ENCODE peak calls at places on chromosomes 12 and 14, in six cellular contexts. X is fibroblast of pulmonary artery, W is neural progenitor cell, F is adrenal gland, Z is epithelial cell of esophagus, H is HFFc6. Y is an unnamed sample.

GRCh38 chr14:99138999-99139865 is 132.8 kb downstream of the BCL11B start:
- DNase-seq in Z (no peak), H (no peak), X (no peak), F (peak), W (no peak), Y (no peak)

GRCh38 chr12:118544569-118544968 is 168.2 kb downstream of the SUDS3 start:
- DNase-seq in Z (peak), H (peak), X (no peak), W (no peak), F (no peak), Y (no peak)

GRCh38 chr12:124231980-124232653 is 62.8 kb upstream of the RFLNA start:
- DNase-seq in W (no peak), H (no peak), F (no peak), X (no peak), Z (no peak), Y (no peak)

GRCh38 chr12:56521590-56522371 is at the start of gene RBMS2:
- DNase-seq in X (peak), F (peak), H (peak), Z (peak), W (peak), Y (peak)

GRCh38 chr14:28758253-28758915 is 8.2 kb upstream of the FOXG1 start:
- DNase-seq in X (no peak), W (peak), F (no peak), H (no peak), Z (no peak), Y (no peak)

GRCh38 chr12:68374315-68374982 is 42.3 kb upstream of the MDM1 start:
- DNase-seq in W (no peak), Z (peak), X (no peak), F (no peak), H (no peak), Y (no peak)

GRCh38 chr12:62471734-62472133 is 5.1 kb downstream of the MON2 start:
- DNase-seq in Z (no peak), W (no peak), F (no peak), X (no peak), H (no peak), Y (no peak)

GRCh38 chr12:46342562-46343033 is 30.0 kb downstream of the SLC38A2 start:
- DNase-seq in Z (peak), F (peak), H (peak), X (peak), W (peak), Y (peak)

GRCh38 chr14:54927551-54927950 is 24.9 kb upstream of the GCH1 start:
- DNase-seq in Z (no peak), X (no peak), W (no peak), H (no peak), F (no peak), Y (no peak)

GRCh38 chr14:75283884-75284563 is 5.4 kb downstream of the FOS start:
- DNase-seq in Z (peak), X (peak), W (no peak), H (peak), F (peak), Y (no peak)

GRCh38 chr12:131547560-131547959 is 163.3 kb upstream of the SFSWAP start:
- DNase-seq in F (no peak), W (peak), X (no peak), Z (no peak), H (no peak), Y (no peak)

GRCh38 chr14:58829594-58829993 is 191.8 kb downstream of the DACT1 start:
- DNase-seq in X (no peak), W (no peak), Z (peak), H (no peak), F (no peak), Y (no peak)

GRCh38 chr12:122096591-122097149 is 18.1 kb downstream of the MLXIP start:
- DNase-seq in W (no peak), H (no peak), F (peak), Z (peak), X (peak), Y (no peak)

GRCh38 chr14:66944872-66945271 is 244.4 kb upstream of the GARIN2 start:
- DNase-seq in Z (peak), H (peak), W (peak), X (peak), F (no peak), Y (no peak)

DNA sequence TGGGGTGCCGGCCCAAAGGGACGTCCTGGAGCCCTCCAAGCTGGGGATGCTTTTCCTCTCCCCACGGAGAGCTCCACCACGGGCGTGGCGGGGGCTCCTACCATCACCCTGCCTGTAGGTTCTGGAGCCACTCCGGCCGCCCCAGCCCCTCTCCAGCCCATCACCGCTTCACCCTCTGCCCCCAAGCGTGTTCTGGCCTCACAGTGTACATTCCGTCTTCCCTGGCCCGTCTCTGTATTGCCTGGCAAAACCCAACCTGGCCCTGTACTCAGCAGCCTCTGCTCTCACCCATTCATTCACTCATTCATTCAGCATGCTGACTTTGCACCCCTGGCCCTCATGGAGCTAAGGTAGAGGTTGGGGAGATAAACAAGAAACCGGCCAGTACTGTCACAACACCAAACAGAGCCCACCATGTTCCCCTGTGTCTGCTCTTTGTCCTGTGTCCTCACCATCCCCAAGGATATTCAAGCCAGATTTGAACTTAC is 20.3 kb downstream of the SLC25A29 start:
- DNase-seq in W (no peak), H (no peak), Z (no peak), F (no peak), X (no peak), Y (peak)
- TF ChIP-seq CTCF in W (no peak), H (peak), Z (no peak), F (no peak), X (no peak), Y (no peak)

GRCh38 chr12:65876898-65877721 is 52.8 kb downstream of the HMGA2 start:
- DNase-seq in X (peak), W (peak), Z (no peak), F (no peak), H (no peak), Y (peak)

GRCh38 chr12:65875635-65876034 is 51.4 kb downstream of the HMGA2 start:
- DNase-seq in X (peak), W (no peak), F (no peak), Z (no peak), H (peak), Y (no peak)

GRCh38 chr12:65879878-65880277 is 55.6 kb downstream of the HMGA2 start:
- DNase-seq in H (peak), W (no peak), Z (peak), F (no peak), X (peak), Y (no peak)

GRCh38 chr12:65877836-65878235 is 53.6 kb downstream of the HMGA2 start:
- DNase-seq in Z (no peak), W (no peak), X (no peak), H (no peak), F (no peak), Y (no peak)

DNA sequence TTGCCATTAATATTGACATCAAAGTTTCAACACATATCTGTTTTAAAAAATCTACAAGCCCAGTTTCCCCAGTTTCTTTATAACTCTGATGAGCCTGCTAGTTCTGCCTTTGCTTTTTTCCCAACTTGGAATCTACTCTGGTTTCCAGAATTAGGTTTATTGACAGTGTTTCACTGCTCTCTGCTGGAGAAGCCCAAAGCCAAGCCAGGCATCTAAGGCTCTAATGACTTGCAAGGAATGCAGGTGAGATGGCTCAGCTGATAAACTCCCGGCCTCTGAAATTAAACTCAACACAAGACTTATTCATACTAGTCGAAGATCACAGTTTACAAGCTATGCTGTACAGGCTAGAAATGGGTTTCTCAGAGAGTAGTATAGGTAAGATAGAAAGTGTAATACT is 54.3 kb downstream of the HMGA2 start:
- DNase-seq in X (no peak), W (peak), Z (peak), F (no peak), H (peak), Y (peak)
- TF ChIP-seq CTCF in X (peak), W (peak), Z (peak), F (no peak), H (peak), Y (no peak)

DNA sequence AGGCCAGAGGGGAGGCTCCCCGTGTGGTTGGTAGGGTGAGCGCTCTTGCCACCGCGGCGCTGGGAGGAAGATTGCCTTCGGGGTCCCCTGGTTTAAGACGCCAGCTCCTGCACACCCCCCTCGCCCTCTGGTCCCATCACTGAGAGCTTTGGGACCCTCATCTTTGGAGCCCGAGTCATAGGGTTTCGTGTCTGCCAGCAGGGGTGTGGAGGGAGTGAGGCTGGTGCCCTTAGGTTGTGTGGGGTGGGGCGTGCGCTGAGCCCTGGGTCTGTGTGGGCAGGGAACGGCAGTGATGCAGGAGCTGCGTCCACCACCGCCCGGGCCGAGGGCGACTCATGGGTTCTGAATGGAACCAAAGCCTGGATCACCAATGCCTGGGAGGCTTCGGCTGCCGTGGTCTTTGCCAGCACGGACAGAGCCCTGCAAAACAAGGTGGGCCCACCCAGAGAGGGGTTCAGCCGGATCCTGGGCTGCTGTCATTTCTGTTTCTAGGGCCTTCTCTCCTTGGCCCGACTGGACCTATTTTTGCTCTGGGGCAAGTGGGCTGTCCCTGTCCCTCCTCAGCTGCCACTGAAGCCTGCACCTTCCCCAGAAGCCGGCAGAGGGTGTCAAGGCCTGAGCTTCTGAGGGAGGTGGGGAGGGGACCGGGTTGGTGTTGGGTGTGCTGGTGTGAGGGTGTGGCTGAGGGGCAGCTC is 12.1 kb downstream of the ACADS start:
- DNase-seq in F (no peak), Z (peak), H (no peak), W (peak), X (no peak), Y (peak)
- TF ChIP-seq CTCF in F (no peak), Z (peak), H (no peak), W (peak), X (peak), Y (peak)

GRCh38 chr12:53505555-53506449 is 1.5 kb downstream of the NPFF start:
- DNase-seq in X (no peak), Z (no peak), W (no peak), H (peak), F (peak), Y (no peak)

GRCh38 chr12:53504004-53504920 is 3.0 kb downstream of the NPFF start:
- DNase-seq in F (no peak), W (no peak), X (no peak), H (no peak), Z (no peak), Y (no peak)

GRCh38 chr12:53506881-53507719 is at the start of gene NPFF:
- DNase-seq in H (no peak), W (no peak), X (no peak), Z (no peak), F (no peak), Y (no peak)

GRCh38 chr12:53505086-53505485 is 2.2 kb downstream of the NPFF start:
- DNase-seq in F (peak), Z (no peak), W (no peak), H (no peak), X (peak), Y (no peak)

DNA sequence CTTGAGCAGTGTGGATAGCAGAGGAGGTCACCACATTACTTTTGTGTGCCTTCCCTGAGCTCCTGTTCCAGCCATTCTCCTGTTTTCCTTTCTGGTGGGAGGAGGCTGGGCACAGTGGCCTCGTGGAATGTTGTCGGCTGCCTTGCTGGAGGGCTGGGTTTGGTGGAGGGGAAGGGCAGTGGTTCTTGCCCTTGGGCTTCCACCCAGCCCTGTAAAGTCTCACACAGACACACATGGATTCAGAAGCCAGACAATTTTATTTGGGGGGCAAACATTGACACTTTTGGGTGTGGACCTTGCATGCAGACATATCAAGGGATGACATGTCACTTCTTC is 866 bp downstream of the NPFF start:
- DNase-seq in X (no peak), W (no peak), F (no peak), H (no peak), Z (no peak), Y (no peak)
- TF ChIP-seq CTCF in X (no peak), W (no peak), F (no peak), H (no peak), Z (no peak), Y (no peak)

GRCh38 chr12:107564946-107565345 is 120.7 kb upstream of the PWP1 start:
- DNase-seq in X (peak), W (peak), H (no peak), F (no peak), Z (peak), Y (peak)
- TF ChIP-seq CTCF in X (peak), W (peak), H (no peak), F (no peak), Z (peak), Y (no peak)

Y was measured in WTC11.